ENCODE peak calls at places on chromosome 1, in five cellular contexts. Z is SK-N-SH, N is HCT116, P is HepG2, Q is K562. A is an unnamed sample.
A peak's percentile ranks its signal among the peaks of the same experiment; 100 is the strongest.

GRCh38 chr1:193408782-193409293 is 222.4 kb upstream of the B3GALT2 start:
- DNase-seq in Z (no peak), N (no peak), P (no peak), Q (no peak), A (no peak)

GRCh38 chr1:196477262-196477661 is 131.0 kb downstream of the KCNT2 start:
- DNase-seq in Z (no peak), N (no peak), P (no peak), Q (no peak), A (no peak)

GRCh38 chr1:112298558-112298957 is 97.5 kb upstream of the CTTNBP2NL start:
- DNase-seq in Z (peak; percentile 42), N (peak; percentile 48), P (peak; percentile 38), Q (peak; percentile 72), A (peak; percentile 66)

GRCh38 chr1:198157847-198158765 is 1.3 kb downstream of the NEK7 start:
- DNase-seq in Z (peak; percentile 20), N (no peak), P (no peak), Q (no peak), A (no peak)

GRCh38 chr1:37602750-37603694 is 7.3 kb upstream of the GNL2 start:
- DNase-seq in Z (peak; percentile 74), N (no peak), P (peak; percentile 59), Q (peak; percentile 70), A (peak; percentile 12)

GRCh38 chr1:217574265-217574949 is 56.5 kb downstream of the GPATCH2 start:
- DNase-seq in Z (no peak), N (no peak), P (peak; percentile 50), Q (no peak), A (peak; percentile 65)

GRCh38 chr1:62436039-62436465 is 797 bp upstream of the USP1 start:
- DNase-seq in Z (no peak), N (no peak), P (no peak), Q (no peak), A (no peak)

GRCh38 chr1:150464422-150464826 is 22.8 kb upstream of the TARS2 start:
- DNase-seq in Z (peak; percentile 75), N (peak; percentile 41), P (peak; percentile 51), Q (peak; percentile 79), A (peak; percentile 80)

GRCh38 chr1:213374369-213374768 is 323.3 kb downstream of the RPS6KC1 start:
- DNase-seq in Z (peak; percentile 81), N (peak; percentile 40), P (peak; percentile 73), Q (peak; percentile 82), A (peak; percentile 79)

GRCh38 chr1:92329356-92330129 is 30.7 kb downstream of the RPAP2 start:
- DNase-seq in Z (no peak), N (no peak), P (no peak), Q (no peak), A (no peak)

GRCh38 chr1:238409191-238409846 is 518.6 kb upstream of the ZP4 start:
- DNase-seq in Z (no peak), N (no peak), P (no peak), Q (no peak), A (no peak)

GRCh38 chr1:201459052-201459451 is 9.9 kb downstream of the PHLDA3 start:
- DNase-seq in Z (no peak), N (no peak), P (no peak), Q (no peak), A (no peak)

GRCh38 chr1:52511851-52512615 is 40.9 kb downstream of the TUT4 start:
- DNase-seq in Z (no peak), N (no peak), P (no peak), Q (no peak), A (no peak)

GRCh38 chr1:15833069-15833679 is 14.3 kb upstream of the SPEN start:
- DNase-seq in Z (no peak), N (peak; percentile 47), P (no peak), Q (no peak), A (peak; percentile 81)

GRCh38 chr1:153058826-153059784 is 1.8 kb upstream of the SPRR2A start:
- DNase-seq in Z (no peak), N (no peak), P (no peak), Q (peak; percentile 63), A (no peak)

GRCh38 chr1:183806650-183807049 is 1.7 kb downstream of the RGL1 start:
- DNase-seq in Z (no peak), N (no peak), P (no peak), Q (no peak), A (no peak)

GRCh38 chr1:154193821-154194220 is 1.9 kb upstream of the TPM3 start:
- DNase-seq in Z (no peak), N (no peak), P (peak; percentile 52), Q (no peak), A (peak; percentile 95)
- TF ChIP-seq JUND in Z (no peak), N (no peak), P (no peak), Q (no peak), A (no peak)

GRCh38 chr1:203140076-203140475 is 12.6 kb downstream of the ADORA1 start:
- DNase-seq in Z (no peak), N (no peak), P (no peak), Q (no peak), A (no peak)

GRCh38 chr1:203135636-203136305 is 8.2 kb downstream of the ADORA1 start:
- DNase-seq in Z (no peak), N (no peak), P (no peak), Q (no peak), A (peak; percentile 22)

GRCh38 chr1:203133969-203134725 is 6.6 kb downstream of the ADORA1 start:
- DNase-seq in Z (no peak), N (no peak), P (no peak), Q (no peak), A (no peak)

GRCh38 chr1:203136409-203137042 is 9.0 kb downstream of the ADORA1 start:
- DNase-seq in Z (no peak), N (no peak), P (no peak), Q (no peak), A (no peak)

GRCh38 chr1:203137324-203137723 is 9.8 kb downstream of the ADORA1 start:
- DNase-seq in Z (no peak), N (no peak), P (no peak), Q (no peak), A (no peak)
- TF ChIP-seq JUND in Z (no peak), N (no peak), P (no peak), Q (no peak), A (no peak)

GRCh38 chr1:108925920-108926319 is 37.4 kb downstream of the CLCC1 start:
- DNase-seq in Z (no peak), N (no peak), P (no peak), Q (no peak), A (no peak)
- TF ChIP-seq JUND in Z (no peak), N (no peak), P (no peak), Q (no peak), A (no peak)

DNA sequence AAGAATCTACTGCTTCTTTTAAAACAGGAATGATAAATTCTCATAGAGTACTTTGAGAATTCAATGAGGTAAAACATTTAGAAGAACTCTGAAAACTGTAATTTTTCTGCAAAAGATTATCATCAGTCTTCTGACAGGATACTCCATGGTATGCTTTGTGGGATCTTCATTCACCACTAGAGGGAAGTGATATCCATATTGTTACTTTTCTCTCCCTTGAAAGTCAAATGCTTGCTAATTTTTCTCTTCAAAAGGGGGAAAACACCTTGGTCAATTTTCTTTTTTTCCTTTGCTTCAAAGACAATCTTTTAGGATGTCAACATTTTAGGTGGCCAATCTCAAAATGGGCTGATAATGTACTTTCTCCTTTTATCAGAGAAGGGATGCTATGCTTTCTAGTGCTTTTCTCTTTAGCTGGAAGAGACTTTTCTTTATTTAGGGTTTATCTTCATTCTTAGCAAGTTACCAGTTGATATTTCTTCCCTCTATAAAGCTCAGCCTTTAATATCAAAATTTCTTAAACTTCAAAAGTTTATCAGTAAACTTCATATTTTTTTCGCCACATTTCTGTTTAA is 95.5 kb downstream of the NEGR1 start:
- DNase-seq in Z (peak; percentile 5), N (no peak), P (peak; percentile 1), Q (no peak), A (no peak)
- TF ChIP-seq JUND in Z (no peak), N (no peak), P (no peak), Q (no peak), A (no peak)